ENCODE peak calls at places on chromosome 11, in five cellular contexts. One of them, this sample, is unnamed.

GRCh38 chr11:6637871-6638270 is 17.7 kb downstream of the DCHS1 start:
- DNase-seq in K562: no peak
- DNase-seq in HepG2: no peak
- DNase-seq in GM12878: no peak
- DNase-seq in A549: no peak
- DNase-seq in this sample: no peak

GRCh38 chr11:66371627-66372415 is at the start of gene SLC29A2:
- DNase-seq in K562: peak
- DNase-seq in HepG2: no peak
- DNase-seq in GM12878: peak
- DNase-seq in A549: peak
- DNase-seq in this sample: peak

GRCh38 chr11:3836903-3837302 is 3.9 kb downstream of the RHOG start:
- DNase-seq in K562: peak
- DNase-seq in HepG2: no peak
- DNase-seq in GM12878: no peak
- DNase-seq in A549: no peak
- DNase-seq in this sample: no peak

GRCh38 chr11:113317297-113317696 is 2.9 kb downstream of the TTC12 start:
- DNase-seq in K562: no peak
- DNase-seq in HepG2: no peak
- DNase-seq in GM12878: no peak
- DNase-seq in A549: no peak
- DNase-seq in this sample: no peak

GRCh38 chr11:115069599-115069998 is 391.3 kb downstream of the NXPE2 start:
- DNase-seq in K562: no peak
- DNase-seq in HepG2: no peak
- DNase-seq in GM12878: no peak
- DNase-seq in A549: no peak
- DNase-seq in this sample: no peak

GRCh38 chr11:29159552-29160465 is 857.0 kb downstream of the KCNA4 start:
- DNase-seq in K562: peak
- DNase-seq in HepG2: peak
- DNase-seq in GM12878: no peak
- DNase-seq in A549: peak
- DNase-seq in this sample: peak

GRCh38 chr11:82308979-82309378 is 424.7 kb downstream of the FAM181B start:
- DNase-seq in K562: no peak
- DNase-seq in HepG2: no peak
- DNase-seq in GM12878: no peak
- DNase-seq in A549: no peak
- DNase-seq in this sample: no peak

GRCh38 chr11:33652001-33652400 is 48.6 kb downstream of the C11orf91 start:
- DNase-seq in K562: no peak
- DNase-seq in HepG2: no peak
- DNase-seq in GM12878: no peak
- DNase-seq in A549: no peak
- DNase-seq in this sample: no peak

GRCh38 chr11:65014146-65014960 is at the start of gene ARL2:
- DNase-seq in K562: peak
- DNase-seq in HepG2: peak
- DNase-seq in GM12878: no peak
- DNase-seq in A549: no peak
- DNase-seq in this sample: no peak

GRCh38 chr11:32792111-32792947 is 2.1 kb downstream of the CCDC73 start:
- DNase-seq in K562: no peak
- DNase-seq in HepG2: no peak
- DNase-seq in GM12878: no peak
- DNase-seq in A549: no peak
- DNase-seq in this sample: no peak

GRCh38 chr11:57434640-57435546 is 8.0 kb upstream of the SLC43A3 start:
- DNase-seq in K562: no peak
- DNase-seq in HepG2: peak
- DNase-seq in GM12878: no peak
- DNase-seq in A549: peak
- DNase-seq in this sample: no peak

DNA sequence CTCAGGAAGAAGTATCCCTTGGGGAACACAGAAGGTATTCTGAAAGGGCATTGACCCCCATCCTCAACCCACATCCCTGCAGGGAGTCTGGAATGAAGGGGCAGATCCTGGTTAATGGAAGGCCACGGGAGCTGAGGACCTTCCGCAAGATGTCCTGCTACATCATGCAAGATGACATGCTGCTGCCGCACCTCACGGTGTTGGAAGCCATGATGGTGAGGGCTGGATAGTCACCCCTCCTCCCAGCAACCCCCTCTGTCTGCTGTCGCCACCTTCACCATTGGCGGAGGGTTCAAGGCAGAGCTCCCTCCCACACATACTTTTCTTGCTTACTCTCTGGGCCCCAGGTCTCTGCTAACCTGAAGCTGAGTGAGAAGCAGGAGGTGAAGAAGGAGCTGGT is 5.3 kb downstream of the ABCG4 start:
- DNase-seq in K562: no peak
- DNase-seq in HepG2: no peak
- DNase-seq in GM12878: no peak
- DNase-seq in A549: no peak
- DNase-seq in this sample: no peak
- TF ChIP-seq JUNB in K562: no peak
- TF ChIP-seq JUNB in HepG2: no peak
- TF ChIP-seq JUNB in GM12878: no peak
- TF ChIP-seq JUNB in A549: no peak
- TF ChIP-seq JUNB in this sample: no peak

GRCh38 chr11:17412488-17413180 is 24.2 kb upstream of the KCNJ11 start:
- DNase-seq in K562: no peak
- DNase-seq in HepG2: no peak
- DNase-seq in GM12878: no peak
- DNase-seq in A549: peak
- DNase-seq in this sample: peak
- TF ChIP-seq JUNB in K562: no peak
- TF ChIP-seq JUNB in HepG2: no peak
- TF ChIP-seq JUNB in GM12878: no peak
- TF ChIP-seq JUNB in A549: no peak
- TF ChIP-seq JUNB in this sample: no peak

GRCh38 chr11:45041556-45041955 is 90.9 kb upstream of the TP53I11 start:
- DNase-seq in K562: no peak
- DNase-seq in HepG2: no peak
- DNase-seq in GM12878: no peak
- DNase-seq in A549: no peak
- DNase-seq in this sample: no peak
- TF ChIP-seq JUNB in K562: no peak
- TF ChIP-seq JUNB in HepG2: no peak
- TF ChIP-seq JUNB in GM12878: no peak
- TF ChIP-seq JUNB in A549: no peak
- TF ChIP-seq JUNB in this sample: no peak

GRCh38 chr11:16322190-16322589 is 34.2 kb downstream of the SOX6 start:
- DNase-seq in K562: no peak
- DNase-seq in HepG2: no peak
- DNase-seq in GM12878: no peak
- DNase-seq in A549: no peak
- DNase-seq in this sample: no peak
- TF ChIP-seq JUNB in K562: no peak
- TF ChIP-seq JUNB in HepG2: no peak
- TF ChIP-seq JUNB in GM12878: no peak
- TF ChIP-seq JUNB in A549: no peak
- TF ChIP-seq JUNB in this sample: no peak

GRCh38 chr11:74373382-74373781 is 24.9 kb downstream of the PGM2L1 start:
- DNase-seq in K562: no peak
- DNase-seq in HepG2: no peak
- DNase-seq in GM12878: no peak
- DNase-seq in A549: no peak
- DNase-seq in this sample: no peak

GRCh38 chr11:74371269-74372039 is 26.8 kb downstream of the PGM2L1 start:
- DNase-seq in K562: no peak
- DNase-seq in HepG2: no peak
- DNase-seq in GM12878: no peak
- DNase-seq in A549: peak
- DNase-seq in this sample: no peak

GRCh38 chr11:74366576-74366975 is 31.7 kb downstream of the PGM2L1 start:
- DNase-seq in K562: no peak
- DNase-seq in HepG2: no peak
- DNase-seq in GM12878: no peak
- DNase-seq in A549: no peak
- DNase-seq in this sample: peak

GRCh38 chr11:74367881-74368280 is 30.4 kb downstream of the PGM2L1 start:
- DNase-seq in K562: no peak
- DNase-seq in HepG2: no peak
- DNase-seq in GM12878: no peak
- DNase-seq in A549: no peak
- DNase-seq in this sample: no peak

GRCh38 chr11:74370122-74370521 is 28.1 kb downstream of the PGM2L1 start:
- DNase-seq in K562: no peak
- DNase-seq in HepG2: no peak
- DNase-seq in GM12878: no peak
- DNase-seq in A549: no peak
- DNase-seq in this sample: no peak
- TF ChIP-seq JUNB in K562: no peak
- TF ChIP-seq JUNB in HepG2: no peak
- TF ChIP-seq JUNB in GM12878: no peak
- TF ChIP-seq JUNB in A549: no peak
- TF ChIP-seq JUNB in this sample: no peak

DNA sequence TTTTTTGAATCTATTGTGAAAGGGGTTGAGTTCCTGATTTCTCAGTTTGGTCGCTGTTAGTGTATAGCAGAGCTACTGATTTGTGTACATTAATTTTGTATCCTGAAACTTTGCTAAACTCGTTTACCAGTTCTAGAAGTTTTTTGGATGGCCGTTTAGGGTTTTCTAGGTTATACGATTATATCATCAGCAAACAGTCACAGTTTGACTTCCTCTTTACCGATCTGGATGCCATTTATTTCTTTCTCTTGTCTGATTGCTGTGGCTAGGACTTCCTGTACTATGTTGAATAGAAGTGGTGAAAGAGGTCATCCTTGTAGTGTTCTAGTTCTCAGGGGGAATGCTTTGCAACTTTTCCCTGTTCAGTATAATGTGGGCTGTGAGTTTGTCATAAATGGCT is 24.6 kb upstream of the OOSP4B start:
- DNase-seq in K562: no peak
- DNase-seq in HepG2: no peak
- DNase-seq in GM12878: no peak
- DNase-seq in A549: no peak
- DNase-seq in this sample: no peak
- TF ChIP-seq JUNB in K562: no peak
- TF ChIP-seq JUNB in HepG2: no peak
- TF ChIP-seq JUNB in GM12878: no peak
- TF ChIP-seq JUNB in A549: no peak
- TF ChIP-seq JUNB in this sample: no peak

GRCh38 chr11:127205688-127206217 is 205.2 kb upstream of the KIRREL3 start:
- DNase-seq in K562: no peak
- DNase-seq in HepG2: no peak
- DNase-seq in GM12878: no peak
- DNase-seq in A549: no peak
- DNase-seq in this sample: no peak
- TF ChIP-seq JUNB in K562: no peak
- TF ChIP-seq JUNB in HepG2: no peak
- TF ChIP-seq JUNB in GM12878: no peak
- TF ChIP-seq JUNB in A549: no peak
- TF ChIP-seq JUNB in this sample: no peak

GRCh38 chr11:110531056-110531756 is 101.5 kb downstream of the FDX1 start:
- DNase-seq in K562: no peak
- DNase-seq in HepG2: no peak
- DNase-seq in GM12878: no peak
- DNase-seq in A549: no peak
- DNase-seq in this sample: no peak
- TF ChIP-seq JUNB in K562: no peak
- TF ChIP-seq JUNB in HepG2: no peak
- TF ChIP-seq JUNB in GM12878: no peak
- TF ChIP-seq JUNB in A549: no peak
- TF ChIP-seq JUNB in this sample: no peak

GRCh38 chr11:72813740-72814138 is 472 bp upstream of the ATG16L2 start:
- DNase-seq in K562: peak
- DNase-seq in HepG2: peak
- DNase-seq in GM12878: no peak
- DNase-seq in A549: peak
- DNase-seq in this sample: peak
- TF ChIP-seq JUNB in K562: no peak
- TF ChIP-seq JUNB in HepG2: no peak
- TF ChIP-seq JUNB in GM12878: no peak
- TF ChIP-seq JUNB in A549: no peak
- TF ChIP-seq JUNB in this sample: no peak

This sample was measured in GM23338.